ENCODE peak calls at places on chromosomes 12 and 14, in eight cellular contexts. M, Q, W, N, K, A, C and L are unnamed samples.

GRCh38 chr12:124445121-124445718 is 122.2 kb downstream of the NCOR2 start:
- DNase-seq in C (no peak), M (no peak), K (no peak), N (no peak), Q (no peak), A (no peak), W (no peak), L (no peak)

GRCh38 chr12:51836012-51836832 is 12.3 kb downstream of the FIGNL2 start:
- DNase-seq in K (no peak), A (no peak), W (no peak), M (no peak), C (no peak), N (no peak), Q (no peak), L (no peak)

GRCh38 chr12:88393017-88393767 is 187.1 kb downstream of the KITLG start:
- DNase-seq in W (no peak), K (no peak), C (peak), N (no peak), A (no peak), M (no peak), Q (no peak), L (no peak)

GRCh38 chr12:26971963-26972362 is 33.7 kb downstream of the FGFR1OP2 start:
- DNase-seq in Q (no peak), M (no peak), W (no peak), C (no peak), N (no peak), A (no peak), K (no peak), L (no peak)

GRCh38 chr14:89746654-89747053 is 207.9 kb downstream of the EFCAB11 start:
- DNase-seq in Q (no peak), M (no peak), A (no peak), W (no peak), K (no peak), N (no peak), C (no peak), L (no peak)

GRCh38 chr14:36105401-36105800 is 71.1 kb downstream of the PTCSC3 start:
- DNase-seq in C (peak), A (no peak), W (no peak), N (no peak), K (peak), Q (no peak), M (no peak), L (no peak)

GRCh38 chr12:78018146-78018910 is 187.6 kb downstream of the NAV3 start:
- DNase-seq in C (peak), M (no peak), K (no peak), A (no peak), N (no peak), W (no peak), Q (no peak), L (no peak)

GRCh38 chr12:104182144-104182543 is 33.4 kb upstream of the TXNRD1 start:
- DNase-seq in Q (peak), W (peak), M (peak), A (no peak), N (peak), C (no peak), K (no peak), L (no peak)

GRCh38 chr14:51846631-51847488 is 13.6 kb upstream of the GNG2 start:
- DNase-seq in W (no peak), K (peak), Q (no peak), C (no peak), A (peak), N (peak), M (no peak), L (no peak)

GRCh38 chr14:49692191-49692757 is 646 bp upstream of the KLHDC1 start:
- DNase-seq in Q (no peak), C (no peak), N (no peak), A (no peak), W (no peak), M (no peak), K (no peak), L (no peak)

GRCh38 chr14:49686425-49686824 is 1.6 kb downstream of the POLE2 start:
- DNase-seq in N (no peak), M (no peak), C (no peak), A (no peak), K (no peak), W (no peak), Q (no peak), L (no peak)

GRCh38 chr14:49688701-49689030 is 652 bp upstream of the POLE2 start:
- DNase-seq in W (no peak), N (no peak), A (no peak), M (no peak), K (no peak), Q (no peak), C (no peak), L (no peak)

GRCh38 chr14:49691031-49691430 is 1.9 kb upstream of the KLHDC1 start:
- DNase-seq in K (no peak), W (no peak), Q (no peak), C (no peak), N (no peak), M (no peak), A (no peak), L (no peak)

GRCh38 chr14:49687942-49688700 is at the start of gene POLE2:
- DNase-seq in A (peak), M (peak), C (peak), N (peak), W (no peak), Q (peak), K (no peak), L (peak)
- TF ChIP-seq CTCF in A (no peak), M (no peak), C (peak), N (no peak), W (no peak), Q (no peak), K (no peak), L (no peak)

DNA sequence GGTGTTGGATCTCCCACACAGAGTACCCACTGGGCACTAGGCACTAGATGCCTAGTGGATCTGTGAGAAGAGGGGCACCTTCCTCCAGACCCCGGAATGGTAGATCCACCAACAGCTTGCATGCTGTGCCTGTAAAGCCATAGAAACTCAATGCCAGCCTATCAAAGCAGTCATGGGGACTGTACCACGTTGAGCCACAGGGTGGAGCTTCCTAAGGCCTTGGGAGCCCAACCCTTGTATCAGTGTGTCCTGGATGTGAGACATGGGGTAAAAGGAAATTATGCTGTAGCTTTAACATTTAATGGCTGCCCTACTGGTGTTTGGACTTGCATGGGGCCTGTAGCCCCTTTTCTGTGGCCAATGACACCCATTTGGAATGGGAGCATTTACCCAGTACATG is 1024.9 kb downstream of the TMEM121 start:
- DNase-seq in C (no peak), A (no peak), M (no peak), Q (no peak), W (no peak), K (no peak), N (no peak), L (no peak)
- TF ChIP-seq CTCF in C (peak), A (no peak), M (no peak), Q (no peak), W (no peak), K (no peak), N (no peak), L (no peak)

GRCh38 chr12:3326156-3326849 is 164.7 kb upstream of the PRMT8 start:
- DNase-seq in A (no peak), K (no peak), W (no peak), C (no peak), N (no peak), M (no peak), Q (no peak), L (no peak)
- TF ChIP-seq CTCF in A (no peak), K (no peak), W (peak), C (no peak), N (no peak), M (no peak), Q (no peak), L (no peak)

DNA sequence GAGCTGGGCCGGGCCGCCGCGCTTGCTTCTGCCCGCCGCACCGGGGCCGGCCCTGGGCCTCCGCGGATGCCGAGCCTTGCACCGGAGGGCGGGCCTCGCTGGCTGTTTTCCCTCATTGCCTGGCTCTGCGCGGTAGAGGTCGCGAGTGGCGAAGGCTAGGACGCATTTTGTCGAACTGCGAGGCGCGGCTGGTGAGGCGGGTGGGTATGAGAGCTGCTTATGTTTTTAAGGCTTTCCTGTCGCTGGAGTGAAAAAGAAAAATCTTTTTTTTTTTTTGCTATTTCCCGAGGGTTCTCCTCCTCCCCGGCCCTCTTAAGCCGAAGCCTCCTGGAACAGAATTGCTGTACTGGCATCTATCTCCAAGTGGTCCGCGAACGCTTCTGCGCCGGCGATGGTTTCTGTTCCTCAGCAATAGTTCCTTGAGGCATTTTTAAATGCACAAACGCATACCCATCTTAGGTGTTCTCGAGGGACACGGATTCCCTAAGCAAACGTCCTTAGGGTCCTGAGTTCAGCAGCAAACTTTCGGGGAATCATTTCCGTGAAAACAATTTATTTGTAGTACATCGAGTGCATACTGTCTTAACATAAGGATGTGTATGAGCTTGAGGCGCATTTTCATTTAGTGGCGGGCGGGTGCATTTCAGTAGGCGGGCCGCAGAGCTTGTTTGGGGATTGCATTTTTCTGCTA is 631 bp downstream of the RESF1 start:
- DNase-seq in N (peak), W (peak), C (peak), M (peak), A (no peak), Q (peak), K (no peak), L (no peak)
- TF ChIP-seq CTCF in N (no peak), W (no peak), C (peak), M (no peak), A (no peak), Q (no peak), K (no peak), L (no peak)

DNA sequence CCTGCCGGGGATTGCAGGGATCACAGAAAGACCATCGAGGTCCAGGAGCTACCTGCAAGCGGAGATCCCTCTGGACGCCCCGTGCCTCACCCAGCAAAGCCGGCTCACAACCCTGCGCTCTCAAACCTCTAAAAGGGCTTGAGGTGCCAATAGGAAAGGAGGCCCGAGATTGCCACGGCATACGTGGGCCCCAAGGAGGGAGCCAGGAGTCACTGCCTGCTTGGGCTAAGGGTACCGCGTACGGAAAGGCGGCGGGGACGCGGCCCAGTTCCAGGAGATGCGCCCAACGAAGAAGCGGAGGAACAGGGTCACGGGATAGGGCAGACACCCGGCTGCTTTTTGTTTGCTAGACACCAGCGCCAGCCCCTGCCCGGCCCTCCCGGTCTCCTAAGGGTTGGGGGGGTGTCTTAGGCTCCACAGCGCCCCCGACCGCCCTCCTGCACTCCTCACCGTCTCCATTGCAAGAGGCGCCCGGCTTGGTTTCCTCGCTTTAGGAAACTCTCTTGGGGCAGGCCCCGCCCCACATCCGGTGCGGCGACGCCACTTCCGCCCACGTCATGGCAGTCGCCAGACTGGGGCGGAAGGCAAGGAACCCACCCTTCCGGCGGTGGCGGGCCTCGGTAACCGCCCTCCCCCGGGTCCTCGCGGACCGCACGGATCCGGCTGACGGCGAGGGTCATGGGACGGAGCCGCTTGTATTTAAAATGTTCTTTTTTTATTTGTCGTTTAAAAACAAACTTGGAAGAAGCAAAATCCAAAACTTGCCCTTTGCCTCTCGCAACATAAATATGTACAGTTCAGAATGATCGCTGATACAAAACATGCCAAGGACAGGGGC is at the start of gene PRKAG1:
- DNase-seq in C (peak), A (peak), K (peak), M (peak), W (peak), Q (peak), N (peak), L (peak)
- TF ChIP-seq CTCF in C (peak), A (no peak), K (peak), M (peak), W (peak), Q (peak), N (no peak), L (peak)

GRCh38 chr14:69349091-69349777 is 48.9 kb downstream of the ERH start:
- DNase-seq in Q (no peak), A (no peak), K (no peak), M (no peak), W (no peak), C (no peak), N (no peak), L (no peak)

GRCh38 chr14:69345402-69345801 is 52.7 kb downstream of the ERH start:
- DNase-seq in C (no peak), M (no peak), W (no peak), Q (no peak), A (no peak), N (no peak), K (no peak), L (no peak)

GRCh38 chr14:69342928-69343525 is 55.1 kb downstream of the ERH start:
- DNase-seq in N (no peak), K (no peak), A (no peak), Q (no peak), M (no peak), C (no peak), W (no peak), L (no peak)

GRCh38 chr14:69344171-69344570 is 53.9 kb downstream of the ERH start:
- DNase-seq in A (no peak), Q (no peak), M (no peak), K (no peak), W (no peak), C (no peak), N (no peak), L (no peak)

GRCh38 chr14:69346710-69347109 is 51.4 kb downstream of the ERH start:
- DNase-seq in M (no peak), Q (no peak), W (no peak), N (no peak), C (no peak), K (no peak), A (no peak), L (no peak)
- TF ChIP-seq CTCF in M (peak), Q (no peak), W (peak), N (no peak), C (peak), K (peak), A (no peak), L (peak)

DNA sequence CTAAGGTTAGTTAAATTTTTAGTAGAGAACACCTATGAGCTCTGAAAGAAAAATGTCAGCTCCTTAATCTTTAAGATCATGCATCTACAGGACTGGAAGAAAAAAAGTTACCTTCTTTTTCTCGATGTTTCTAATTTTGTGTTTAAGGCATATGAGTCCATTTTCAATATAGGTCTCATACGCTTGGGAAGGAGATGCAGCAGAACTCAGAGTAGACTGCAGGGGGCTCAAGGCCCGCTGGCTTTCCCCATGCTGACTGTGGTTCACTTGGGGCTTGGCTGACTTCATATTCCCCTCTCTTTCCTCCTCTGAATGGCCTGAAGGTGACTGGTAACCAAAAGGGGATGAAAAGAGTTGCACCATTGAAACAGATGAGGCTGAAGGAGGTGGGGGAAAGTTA is 1.5 kb downstream of the CAPRIN2 start:
- DNase-seq in C (peak), N (no peak), M (no peak), W (no peak), A (no peak), Q (no peak), K (no peak), L (no peak)
- TF ChIP-seq CTCF in C (peak), N (no peak), M (peak), W (peak), A (no peak), Q (no peak), K (peak), L (no peak)

GRCh38 chr14:32076278-32077080 is 625 bp upstream of the ARHGAP5 start:
- DNase-seq in W (peak), A (peak), N (peak), C (peak), M (peak), Q (peak), K (peak), L (peak)

GRCh38 chr14:32074887-32075572 is 2.1 kb upstream of the ARHGAP5 start:
- DNase-seq in Q (no peak), M (no peak), K (no peak), N (no peak), C (peak), A (no peak), W (no peak), L (no peak)

GRCh38 chr14:32072701-32073100 is 4.4 kb upstream of the ARHGAP5 start:
- DNase-seq in N (no peak), Q (no peak), A (no peak), K (no peak), C (no peak), M (no peak), W (no peak), L (no peak)

GRCh38 chr14:32075636-32076277 is 1.3 kb upstream of the ARHGAP5 start:
- DNase-seq in Q (peak), A (no peak), C (peak), N (no peak), W (no peak), K (no peak), M (no peak), L (peak)

DNA sequence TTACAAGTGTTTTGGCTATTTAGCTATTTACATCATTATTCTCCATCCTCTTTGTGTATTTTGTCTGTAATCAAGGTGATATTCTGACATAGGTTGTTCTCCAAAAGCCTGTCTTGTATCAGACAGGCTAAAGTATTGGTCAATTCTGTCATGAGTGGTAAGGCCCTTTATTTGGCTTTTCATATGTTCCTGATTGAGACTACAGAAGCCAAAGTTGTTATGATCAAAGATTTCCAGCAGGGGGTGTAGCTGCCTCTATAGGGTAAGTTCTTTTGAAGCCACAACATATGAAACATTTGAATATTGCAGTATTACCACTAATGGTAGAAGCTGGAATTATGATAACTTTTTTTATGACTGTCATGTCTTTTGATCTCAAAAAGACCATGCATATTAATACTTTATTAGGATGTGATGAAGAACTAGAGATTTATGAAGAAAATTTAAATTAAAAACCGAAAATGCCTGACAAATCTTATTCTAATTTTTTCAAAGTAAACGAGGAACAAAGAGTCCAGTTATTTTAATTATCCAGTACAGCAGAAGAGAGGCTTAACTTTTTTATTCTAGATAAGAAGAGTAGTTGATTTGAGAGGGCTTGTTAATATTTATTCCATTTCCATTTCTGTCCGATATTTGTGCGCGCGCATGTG is 3.4 kb upstream of the ARHGAP5 start:
- DNase-seq in A (no peak), K (peak), C (peak), W (peak), Q (peak), N (no peak), M (no peak), L (no peak)
- TF ChIP-seq CTCF in A (no peak), K (peak), C (peak), W (peak), Q (peak), N (no peak), M (peak), L (peak)

GRCh38 chr14:45284802-45285201 is 31.8 kb upstream of the MIS18BP1 start:
- DNase-seq in C (no peak), K (no peak), Q (no peak), M (no peak), N (no peak), A (no peak), W (no peak), L (no peak)
- TF ChIP-seq CTCF in C (no peak), K (no peak), Q (no peak), M (no peak), N (no peak), A (no peak), W (peak), L (peak)

GRCh38 chr12:7833831-7834230 is 38.9 kb downstream of the SLC2A14 start:
- DNase-seq in N (no peak), W (no peak), C (peak), M (no peak), Q (no peak), K (no peak), A (no peak), L (no peak)
- TF ChIP-seq CTCF in N (no peak), W (no peak), C (no peak), M (no peak), Q (no peak), K (no peak), A (no peak), L (no peak)